ENCODE peak calls at places on chromosomes 13 and 19, in ten cellular contexts. W is heart left ventricle; K is AG04450; T is CD4-positive, alpha-beta memory T cell; D is uterus; O is breast epithelium; F is fibroblast of lung; V is ovary; C is body of pancreas; Y is vagina. E is an unnamed sample. For H3K9me3, the result is how much of the 10 kb centered on the place peaks cover.

GRCh38 chr19:35828694-35829301 is 16.2 kb upstream of the PRODH2 start:
- DNase-seq in F (peak), W (peak), V (peak), O (no peak), Y (no peak), K (peak), D (peak), C (peak), T (peak), E (peak)

GRCh38 chr13:23618341-23618740 is 48.1 kb downstream of the TNFRSF19 start:
- DNase-seq in F (peak), W (no peak), K (peak), Y (no peak), T (no peak), C (no peak), V (no peak), D (no peak), O (no peak), E (no peak)

GRCh38 chr13:36880961-36881360 is 39.1 kb downstream of the SMAD9 start:
- DNase-seq in D (no peak), O (no peak), K (no peak), W (no peak), F (peak), T (no peak), C (no peak), Y (no peak), V (no peak), E (no peak)

GRCh38 chr19:45321848-45322247 is 827 bp downstream of the CKM start:
- DNase-seq in F (no peak), D (no peak), Y (no peak), K (no peak), O (no peak), V (no peak), C (no peak), W (no peak), T (no peak), E (peak)

GRCh38 chr19:34306213-34306661 is 51.9 kb downstream of the GARRE1 start:
- DNase-seq in C (peak), W (no peak), O (no peak), D (no peak), V (no peak), Y (no peak), K (no peak), F (no peak), T (no peak), E (no peak)

GRCh38 chr19:41174297-41174928 is 18.6 kb upstream of the CYP2S1 start:
- DNase-seq in T (no peak), V (no peak), C (no peak), K (no peak), O (no peak), D (no peak), F (no peak), Y (no peak), W (no peak), E (no peak)

GRCh38 chr13:40781717-40782116 is 7.7 kb upstream of the SLC25A15 start:
- DNase-seq in F (no peak), C (no peak), Y (peak), T (no peak), W (no peak), K (no peak), V (no peak), O (no peak), D (no peak), E (no peak)

GRCh38 chr13:50993908-50994307 is 84.3 kb downstream of the RNASEH2B start:
- DNase-seq in D (peak), Y (no peak), O (no peak), C (no peak), V (peak), T (no peak), W (no peak), K (no peak), F (no peak), E (no peak)

GRCh38 chr13:34913040-34913439 is 29.0 kb upstream of the NBEA start:
- DNase-seq in V (no peak), C (no peak), F (peak), D (no peak), O (no peak), T (no peak), W (no peak), Y (no peak), K (no peak), E (no peak)

GRCh38 chr13:29573190-29573589 is 22.3 kb downstream of the SLC7A1 start:
- DNase-seq in D (no peak), F (peak), Y (no peak), V (no peak), T (no peak), O (no peak), W (no peak), C (peak), K (no peak), E (no peak)

GRCh38 chr13:51849145-51850101 is 4.4 kb upstream of the TMEM272 start:
- DNase-seq in Y (no peak), K (no peak), T (peak), C (no peak), F (peak), W (no peak), D (no peak), V (no peak), O (no peak), E (no peak)

GRCh38 chr19:2629491-2630351 is 72.8 kb downstream of the GNG7 start:
- DNase-seq in V (no peak), Y (no peak), T (peak), F (no peak), W (no peak), K (no peak), O (no peak), D (no peak), C (no peak), E (peak)

GRCh38 chr19:2633693-2634075 is 68.8 kb downstream of the GNG7 start:
- DNase-seq in Y (no peak), K (no peak), V (no peak), W (no peak), C (no peak), F (no peak), T (no peak), D (no peak), O (no peak), E (no peak)

GRCh38 chr19:2630352-2631001 is 72.0 kb downstream of the GNG7 start:
- DNase-seq in Y (no peak), T (no peak), D (no peak), C (no peak), K (no peak), W (no peak), O (no peak), V (no peak), F (no peak), E (peak)

GRCh38 chr19:2628597-2628996 is 73.9 kb downstream of the GNG7 start:
- DNase-seq in T (no peak), V (no peak), D (no peak), F (no peak), W (no peak), O (no peak), Y (no peak), K (no peak), C (no peak), E (no peak)

DNA sequence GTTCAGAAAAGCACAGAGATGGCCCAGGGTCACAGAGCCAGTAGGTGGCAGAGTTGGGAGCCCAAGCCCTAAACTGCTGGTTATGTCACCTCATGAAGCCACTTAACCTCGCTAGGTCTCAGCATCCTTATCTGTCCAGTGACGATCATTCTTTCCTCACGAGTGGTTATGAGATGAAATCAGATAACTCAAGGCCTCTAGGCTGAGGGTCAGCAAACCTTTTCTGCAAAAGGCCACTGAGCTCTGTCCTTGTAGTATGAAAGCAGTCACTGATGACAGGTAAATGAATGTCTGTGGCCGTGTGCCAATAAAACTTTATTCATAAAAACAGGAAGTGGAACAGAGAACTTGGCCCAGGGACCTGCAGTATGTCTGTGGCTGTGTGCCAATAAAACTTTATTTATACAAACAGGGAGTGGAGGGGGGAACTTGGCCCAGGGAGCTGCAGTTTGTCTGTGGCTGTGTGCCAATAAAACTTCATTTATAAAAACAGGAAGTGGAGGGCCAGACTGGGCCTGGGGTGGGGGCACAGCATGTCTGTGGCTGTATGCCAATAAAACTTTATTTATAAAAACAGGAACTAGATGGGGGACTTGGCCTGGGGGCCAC is 71.2 kb downstream of the GNG7 start:
- DNase-seq in K (no peak), W (no peak), T (no peak), O (no peak), Y (no peak), D (no peak), V (no peak), F (peak), C (no peak), E (peak)
- H3K27ac ChIP-seq in K (no peak), W (no peak), T (peak), O (peak), Y (no peak), D (no peak), V (no peak), F (no peak), C (no peak), E (no peak)

DNA sequence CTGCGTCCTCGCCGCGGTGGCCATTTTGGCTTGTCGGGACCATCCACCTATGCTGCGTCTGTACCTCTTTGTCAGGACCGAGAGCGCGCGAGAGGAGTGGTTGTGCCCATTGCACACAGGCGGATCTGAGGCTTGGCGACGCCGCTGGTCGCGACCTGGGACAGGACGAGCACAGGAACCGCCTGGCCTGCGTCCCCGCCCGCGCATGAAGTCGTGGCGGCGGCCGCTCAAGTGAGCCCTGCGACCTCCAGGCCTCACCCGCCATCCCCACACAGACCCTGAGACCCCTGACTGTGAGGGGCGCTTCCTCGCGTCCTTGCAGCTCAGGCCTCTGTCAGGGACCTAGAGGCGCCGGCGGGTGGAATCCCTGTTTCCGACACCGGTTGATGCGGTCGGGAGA is 16.8 kb downstream of the ZNF586 start:
- DNase-seq in T (no peak), V (no peak), F (no peak), W (no peak), K (no peak), Y (no peak), O (no peak), D (no peak), C (no peak), E (no peak)
- H3K9me3 ChIP-seq in T (under half), V (half or more), F (under half), W (under half), K (half or more), Y (half or more), O (half or more), D (half or more), C (under half), E (under half)

DNA sequence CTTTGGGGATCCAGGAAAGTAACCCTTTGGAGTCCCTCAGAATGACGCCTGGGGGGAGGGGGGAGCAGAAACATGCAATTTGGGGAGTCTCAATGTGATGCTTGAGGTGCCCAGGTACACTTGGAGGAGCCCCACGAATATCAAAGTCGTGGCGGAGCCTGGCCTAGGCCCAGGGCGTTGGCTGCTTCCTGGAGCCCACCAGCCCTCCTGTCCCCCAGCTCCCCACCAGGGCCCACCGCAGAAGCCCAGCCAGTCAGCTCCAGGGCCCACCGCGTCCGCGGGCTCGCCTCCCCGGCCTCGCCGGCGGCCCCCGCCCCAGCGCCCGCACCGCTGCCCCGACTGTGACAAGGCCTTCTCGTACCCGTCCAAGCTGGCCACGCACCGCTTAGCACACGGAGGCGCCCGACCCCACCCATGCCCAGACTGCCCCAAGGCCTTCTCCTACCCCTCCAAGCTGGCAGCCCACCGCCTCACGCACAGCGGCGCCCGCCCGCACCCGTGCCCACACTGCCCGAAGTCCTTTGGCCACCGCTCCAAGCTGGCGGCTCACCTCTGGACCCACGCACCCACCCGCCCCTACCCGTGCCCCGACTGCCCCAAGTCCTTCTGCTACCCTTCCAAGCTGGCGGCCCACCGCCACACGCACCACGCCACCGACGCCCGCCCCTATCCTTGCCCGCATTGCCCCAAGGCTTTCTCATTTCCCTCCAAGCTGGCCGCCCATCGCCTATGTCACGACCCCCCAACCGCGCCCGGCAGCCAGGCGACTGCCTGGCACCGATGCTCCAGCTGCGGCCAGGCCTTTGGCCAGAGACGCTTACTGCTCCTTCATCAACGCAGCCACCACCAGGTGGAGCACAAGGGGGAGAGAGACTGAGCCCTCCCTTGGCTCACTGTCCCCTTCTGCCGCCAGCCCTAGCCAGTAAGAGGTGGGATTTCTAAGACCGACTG is 2.1 kb downstream of the ZNF575 start:
- DNase-seq in D (peak), V (peak), Y (no peak), F (peak), W (peak), C (peak), K (no peak), T (no peak), O (peak), E (peak)
- H3K27ac ChIP-seq in D (peak), V (no peak), Y (peak), F (peak), W (no peak), C (peak), K (no peak), T (no peak), O (peak), E (peak)

GRCh38 chr19:15866646-15867045 is 31.2 kb downstream of the CYP4F2 start:
- DNase-seq in Y (no peak), W (no peak), K (no peak), V (no peak), C (no peak), F (no peak), T (no peak), O (no peak), D (no peak), E (no peak)

GRCh38 chr19:15860522-15860921 is 37.4 kb downstream of the CYP4F2 start:
- DNase-seq in Y (no peak), T (no peak), V (no peak), W (no peak), D (no peak), C (no peak), K (no peak), O (no peak), F (no peak), E (no peak)

GRCh38 chr19:15862444-15862843 is 35.4 kb downstream of the CYP4F2 start:
- DNase-seq in F (no peak), Y (no peak), V (no peak), T (no peak), D (no peak), O (no peak), C (no peak), K (no peak), W (no peak), E (no peak)

GRCh38 chr19:15864824-15865223 is 33.0 kb downstream of the CYP4F2 start:
- DNase-seq in T (no peak), C (no peak), K (no peak), W (no peak), O (no peak), D (no peak), Y (no peak), V (no peak), F (no peak), E (no peak)

GRCh38 chr19:15863272-15863671 is 34.6 kb downstream of the CYP4F2 start:
- DNase-seq in W (no peak), V (no peak), C (no peak), K (no peak), D (no peak), T (no peak), F (no peak), Y (no peak), O (no peak), E (no peak)
- H3K9me3 ChIP-seq in W (under half), V (under half), C (under half), K (under half), D (under half), T (under half), F (under half), Y (under half), O (under half), E (under half)

GRCh38 chr13:20482275-20482761 is 43.3 kb downstream of the CRYL1 start:
- DNase-seq in C (no peak), K (no peak), V (no peak), T (no peak), O (no peak), F (no peak), Y (no peak), D (no peak), W (no peak), E (no peak)
- H3K27ac ChIP-seq in C (peak), K (no peak), V (no peak), T (no peak), O (no peak), F (no peak), Y (peak), D (no peak), W (no peak), E (no peak)